ENCODE peak calls at places on chromosomes 1 and 21, in four cellular contexts. H, G, X and R are unnamed samples.
A peak's percentile ranks its signal among the peaks of the same experiment; 100 is the strongest.

GRCh38 chr1:72366473-72366872 is 84.1 kb upstream of the NEGR1 start:
- DNase-seq in X (peak; percentile 84), G (peak; percentile 10), H (no peak), R (peak; percentile 52)

GRCh38 chr1:99645199-99645598 is 714 bp upstream of the PALMD start:
- DNase-seq in H (no peak), X (peak; percentile 32), G (peak; percentile 53), R (peak; percentile 70)

GRCh38 chr1:113929750-113930498 is 800 bp downstream of the HIPK1 start:
- DNase-seq in X (peak; percentile 73), G (peak; percentile 41), H (peak; percentile 47), R (peak; percentile 51)

GRCh38 chr1:67577646-67578045 is 107.4 kb upstream of the GADD45A start:
- DNase-seq in H (no peak), G (no peak), X (no peak), R (no peak)

GRCh38 chr1:5376538-5377247 is 615.5 kb downstream of the NPHP4 start:
- DNase-seq in G (no peak), H (no peak), X (no peak), R (no peak)

GRCh38 chr1:41838266-41838665 is 80.5 kb downstream of the HIVEP3 start:
- DNase-seq in H (no peak), G (no peak), X (no peak), R (no peak)

GRCh38 chr21:28615276-28615675 is 377.4 kb downstream of the LTN1 start:
- DNase-seq in G (peak; percentile 80), X (peak; percentile 60), H (no peak), R (peak; percentile 36)

GRCh38 chr1:167791281-167792209 is 69.8 kb downstream of the MPZL1 start:
- DNase-seq in G (peak; percentile 83), H (no peak), X (peak; percentile 81), R (peak; percentile 98)

GRCh38 chr1:170663011-170663410 is 920 bp upstream of the PRRX1 start:
- DNase-seq in H (no peak), X (peak; percentile 81), G (no peak), R (no peak)